ENCODE peak calls at places on chromosomes 13 and 19, in five cellular contexts. One of them, this sample, is unnamed.

GRCh38 chr13:33050161-33050560 is 33.9 kb downstream of the KL start:
- DNase-seq in body of pancreas: no peak
- DNase-seq in RWPE1: no peak
- DNase-seq in upper lobe of left lung: no peak
- DNase-seq in B cell: no peak
- DNase-seq in this sample: no peak

GRCh38 chr13:99087954-99088491 is 110.2 kb upstream of the DOCK9 start:
- DNase-seq in body of pancreas: peak
- DNase-seq in RWPE1: no peak
- DNase-seq in upper lobe of left lung: peak
- DNase-seq in B cell: no peak
- DNase-seq in this sample: no peak

GRCh38 chr13:42110410-42111155 is 62.1 kb downstream of the DGKH start:
- DNase-seq in body of pancreas: no peak
- DNase-seq in RWPE1: peak
- DNase-seq in upper lobe of left lung: no peak
- DNase-seq in B cell: peak
- DNase-seq in this sample: no peak

GRCh38 chr13:62110079-62110478 is 694.4 kb upstream of the PCDH20 start:
- DNase-seq in body of pancreas: no peak
- DNase-seq in RWPE1: no peak
- DNase-seq in upper lobe of left lung: no peak
- DNase-seq in B cell: no peak
- DNase-seq in this sample: no peak

GRCh38 chr13:39931505-39931904 is 276.0 kb downstream of the COG6 start:
- DNase-seq in body of pancreas: no peak
- DNase-seq in RWPE1: no peak
- DNase-seq in upper lobe of left lung: no peak
- DNase-seq in B cell: no peak
- DNase-seq in this sample: no peak

GRCh38 chr19:40355975-40356680 is 7.6 kb downstream of the PLD3 start:
- DNase-seq in body of pancreas: no peak
- DNase-seq in RWPE1: no peak
- DNase-seq in upper lobe of left lung: no peak
- DNase-seq in B cell: no peak
- DNase-seq in this sample: no peak

GRCh38 chr13:32115069-32115468 is 83.5 kb downstream of the FRY start:
- DNase-seq in body of pancreas: no peak
- DNase-seq in RWPE1: no peak
- DNase-seq in upper lobe of left lung: no peak
- DNase-seq in B cell: no peak
- DNase-seq in this sample: no peak

GRCh38 chr19:11587302-11587972 is 9.8 kb upstream of the ZNF627 start:
- DNase-seq in body of pancreas: peak
- DNase-seq in RWPE1: peak
- DNase-seq in upper lobe of left lung: peak
- DNase-seq in B cell: peak
- DNase-seq in this sample: peak

GRCh38 chr19:35708391-35708790 is 4.0 kb downstream of the ZBTB32 start:
- DNase-seq in body of pancreas: no peak
- DNase-seq in RWPE1: no peak
- DNase-seq in upper lobe of left lung: no peak
- DNase-seq in B cell: no peak
- DNase-seq in this sample: no peak

GRCh38 chr13:51707468-51707867 is 96.5 kb downstream of the DHRS12 start:
- DNase-seq in body of pancreas: no peak
- DNase-seq in RWPE1: no peak
- DNase-seq in upper lobe of left lung: no peak
- DNase-seq in B cell: no peak
- DNase-seq in this sample: no peak

GRCh38 chr19:33446156-33446917 is 72.8 kb downstream of the CEBPG start:
- DNase-seq in body of pancreas: no peak
- DNase-seq in RWPE1: no peak
- DNase-seq in upper lobe of left lung: no peak
- DNase-seq in B cell: no peak
- DNase-seq in this sample: no peak

GRCh38 chr19:40464059-40465024 is 1.2 kb downstream of the BLVRB start:
- DNase-seq in body of pancreas: peak
- DNase-seq in RWPE1: peak
- DNase-seq in upper lobe of left lung: peak
- DNase-seq in B cell: peak
- DNase-seq in this sample: no peak

GRCh38 chr13:101985321-101985720 is 416.5 kb downstream of the FGF14 start:
- DNase-seq in body of pancreas: no peak
- DNase-seq in RWPE1: peak
- DNase-seq in upper lobe of left lung: no peak
- DNase-seq in B cell: no peak
- DNase-seq in this sample: no peak

GRCh38 chr19:49443366-49444099 is 2.2 kb upstream of the SLC17A7 start:
- DNase-seq in body of pancreas: peak
- DNase-seq in RWPE1: peak
- DNase-seq in upper lobe of left lung: peak
- DNase-seq in B cell: peak
- DNase-seq in this sample: peak

GRCh38 chr13:91690944-91691343 is 292.5 kb downstream of the GPC5 start:
- DNase-seq in body of pancreas: no peak
- DNase-seq in RWPE1: no peak
- DNase-seq in upper lobe of left lung: no peak
- DNase-seq in B cell: no peak
- DNase-seq in this sample: no peak

GRCh38 chr19:46357846-46358583 is 11.1 kb downstream of the PPP5C start:
- DNase-seq in body of pancreas: no peak
- DNase-seq in RWPE1: no peak
- DNase-seq in upper lobe of left lung: no peak
- DNase-seq in B cell: no peak
- DNase-seq in this sample: no peak

GRCh38 chr19:55675661-55676354 is 782 bp downstream of the EPN1 start:
- DNase-seq in body of pancreas: no peak
- DNase-seq in RWPE1: no peak
- DNase-seq in upper lobe of left lung: no peak
- DNase-seq in B cell: no peak
- DNase-seq in this sample: no peak

GRCh38 chr19:11295180-11295579 is 780 bp upstream of the TSPAN16 start:
- DNase-seq in body of pancreas: no peak
- DNase-seq in RWPE1: no peak
- DNase-seq in upper lobe of left lung: no peak
- DNase-seq in B cell: no peak
- DNase-seq in this sample: no peak

GRCh38 chr13:74550039-74550438 is 415.8 kb upstream of the KLF12 start:
- DNase-seq in body of pancreas: no peak
- DNase-seq in RWPE1: no peak
- DNase-seq in upper lobe of left lung: no peak
- DNase-seq in B cell: no peak
- DNase-seq in this sample: no peak

GRCh38 chr19:54660306-54660705 is 2.5 kb upstream of the LILRB4 start:
- DNase-seq in body of pancreas: no peak
- DNase-seq in RWPE1: no peak
- DNase-seq in upper lobe of left lung: no peak
- DNase-seq in B cell: no peak
- DNase-seq in this sample: no peak

GRCh38 chr19:15448014-15448777 is 1.6 kb downstream of the WIZ start:
- DNase-seq in body of pancreas: no peak
- DNase-seq in RWPE1: no peak
- DNase-seq in upper lobe of left lung: no peak
- DNase-seq in B cell: no peak
- DNase-seq in this sample: no peak

GRCh38 chr19:34960940-34961679 is 2.9 kb downstream of the ZNF792 start:
- DNase-seq in body of pancreas: no peak
- DNase-seq in RWPE1: no peak
- DNase-seq in upper lobe of left lung: no peak
- DNase-seq in B cell: no peak
- DNase-seq in this sample: no peak

GRCh38 chr13:21225841-21226581 is 49.6 kb downstream of the MRPL57 start:
- DNase-seq in body of pancreas: no peak
- DNase-seq in RWPE1: no peak
- DNase-seq in upper lobe of left lung: no peak
- DNase-seq in B cell: no peak
- DNase-seq in this sample: no peak

GRCh38 chr13:24241336-24241735 is 68.0 kb upstream of the C1QTNF9 start:
- DNase-seq in body of pancreas: no peak
- DNase-seq in RWPE1: no peak
- DNase-seq in upper lobe of left lung: no peak
- DNase-seq in B cell: no peak
- DNase-seq in this sample: no peak

GRCh38 chr19:16078311-16078758 is 2.0 kb downstream of the TPM4 start:
- DNase-seq in body of pancreas: peak
- DNase-seq in RWPE1: no peak
- DNase-seq in upper lobe of left lung: no peak
- DNase-seq in B cell: no peak
- DNase-seq in this sample: no peak

This sample was measured in 8988T.